ENCODE peak calls at places on chromosomes 6 and 20, in five cellular contexts. A is left lobe of liver, H is choroid plexus epithelial cell, B is Calu3, L is amniotic epithelial cell. O is an unnamed sample.

GRCh38 chr6:129590408-129591022 is 119.5 kb downstream of the ARHGAP18 start:
- DNase-seq in A (no peak), H (peak), B (no peak), L (peak), O (no peak)

GRCh38 chr6:154370545-154370944 is 13.9 kb upstream of the IPCEF1 start:
- DNase-seq in A (no peak), H (peak), B (peak), L (peak), O (peak)

GRCh38 chr6:19988555-19988954 is 151.4 kb downstream of the ID4 start:
- DNase-seq in A (no peak), H (peak), B (peak), L (peak), O (peak)

GRCh38 chr6:73506246-73506645 is 14.6 kb downstream of the EEF1A1 start:
- DNase-seq in A (no peak), H (no peak), B (no peak), L (no peak), O (no peak)

GRCh38 chr20:62235001-62235776 is 3.1 kb upstream of the OSBPL2 start:
- DNase-seq in A (no peak), H (no peak), B (no peak), L (no peak), O (no peak)

GRCh38 chr6:113786168-113786567 is 71.0 kb upstream of the MARCKS start:
- DNase-seq in A (no peak), H (no peak), B (peak), L (peak), O (no peak)

GRCh38 chr6:146154197-146154596 is 125.3 kb downstream of the GRM1 start:
- DNase-seq in A (no peak), H (no peak), B (no peak), L (no peak), O (peak)

GRCh38 chr6:154428892-154429291 is 72.3 kb upstream of the IPCEF1 start:
- DNase-seq in A (no peak), H (no peak), B (no peak), L (no peak), O (no peak)

GRCh38 chr6:148874698-148875293 is 128.0 kb downstream of the UST start:
- DNase-seq in A (no peak), H (peak), B (no peak), L (no peak), O (peak)

GRCh38 chr6:7769702-7770101 is 43.8 kb downstream of the BMP6 start:
- DNase-seq in A (no peak), H (peak), B (no peak), L (peak), O (no peak)

GRCh38 chr20:25082498-25082873 is 545 bp upstream of the VSX1 start:
- DNase-seq in A (no peak), H (no peak), B (no peak), L (no peak), O (no peak)

GRCh38 chr6:163416640-163417253 is 2.2 kb downstream of the QKI start:
- DNase-seq in A (no peak), H (peak), B (peak), L (peak), O (peak)

GRCh38 chr20:5039255-5039657 is 37.9 kb upstream of the SLC23A2 start:
- DNase-seq in A (no peak), H (no peak), B (no peak), L (no peak), O (no peak)

GRCh38 chr6:10824819-10825218 is 13.5 kb downstream of the MAK start:
- DNase-seq in A (no peak), H (no peak), B (no peak), L (no peak), O (no peak)

GRCh38 chr20:51366155-51366886 is 176.2 kb downstream of the NFATC2 start:
- DNase-seq in A (no peak), H (peak), B (peak), L (peak), O (peak)

GRCh38 chr20:22810626-22811559 is 224.2 kb upstream of the SSTR4 start:
- DNase-seq in A (no peak), H (no peak), B (no peak), L (no peak), O (no peak)

GRCh38 chr20:22339091-22339881 is 245.1 kb downstream of the FOXA2 start:
- DNase-seq in A (no peak), H (peak), B (peak), L (peak), O (peak)

GRCh38 chr6:146590492-146590891 is 8.3 kb upstream of the ADGB start:
- DNase-seq in A (no peak), H (no peak), B (no peak), L (no peak), O (no peak)

GRCh38 chr6:157753291-157753690 is 69.8 kb upstream of the SNX9 start:
- DNase-seq in A (no peak), H (no peak), B (no peak), L (peak), O (peak)

GRCh38 chr6:53335224-53335994 is 13.3 kb downstream of the ELOVL5 start:
- DNase-seq in A (no peak), H (no peak), B (no peak), L (no peak), O (no peak)

GRCh38 chr6:29800254-29800653 is 27.4 kb upstream of the HLA-G start:
- DNase-seq in A (no peak), H (no peak), B (no peak), L (no peak), O (no peak)

GRCh38 chr20:2748551-2749342 is 51.7 kb downstream of the CPXM1 start:
- DNase-seq in A (peak), H (no peak), B (no peak), L (no peak), O (no peak)

GRCh38 chr20:62032606-62033368 is 32.9 kb downstream of the TAF4 start:
- DNase-seq in A (no peak), H (no peak), B (no peak), L (no peak), O (no peak)

GRCh38 chr6:112149236-112149635 is 61.8 kb downstream of the FAM229B start:
- DNase-seq in A (no peak), H (no peak), B (no peak), L (peak), O (peak)

GRCh38 chr6:25136879-25137278 is 142.3 kb upstream of the CARMIL1 start:
- DNase-seq in A (no peak), H (peak), B (no peak), L (peak), O (no peak)

GRCh38 chr6:20252311-20252710 is 40.0 kb upstream of the MBOAT1 start:
- DNase-seq in A (no peak), H (no peak), B (no peak), L (no peak), O (no peak)

GRCh38 chr6:112401083-112401482 is 54.0 kb downstream of the RFPL4B start:
- DNase-seq in A (no peak), H (no peak), B (no peak), L (no peak), O (no peak)

GRCh38 chr20:38321959-38322598 is 18.1 kb downstream of the BPI start:
- DNase-seq in A (no peak), H (peak), B (peak), L (peak), O (peak)

GRCh38 chr6:53926505-53926904 is 131.7 kb downstream of the LRRC1 start:
- DNase-seq in A (no peak), H (peak), B (no peak), L (peak), O (no peak)

GRCh38 chr6:36418558-36418957 is 24.1 kb downstream of the PXT1 start:
- DNase-seq in A (no peak), H (no peak), B (no peak), L (no peak), O (no peak)

GRCh38 chr20:58718121-58718563 is 25.5 kb downstream of the NPEPL1 start:
- DNase-seq in A (peak), H (no peak), B (no peak), L (no peak), O (no peak)

GRCh38 chr6:5471637-5472430 is 210.5 kb downstream of the FARS2 start:
- DNase-seq in A (no peak), H (no peak), B (no peak), L (no peak), O (no peak)

GRCh38 chr20:25324412-25324811 is 66.2 kb downstream of the ABHD12 start:
- DNase-seq in A (no peak), H (no peak), B (no peak), L (no peak), O (no peak)

O was measured in SK-MEL-5.